ENCODE peak calls at places on chromosomes 6 and 20, in seven cellular contexts. One of them, this sample, is unnamed.

GRCh38 chr6:55433446-55434130 is 106.3 kb downstream of the GFRAL start:
- DNase-seq in fibroblast of the aortic adventitia: peak
- DNase-seq in fibroblast of pulmonary artery: peak
- DNase-seq in cardiac fibroblast: peak
- DNase-seq in H9: no peak
- DNase-seq in endothelial cell: no peak
- DNase-seq in GM13977: no peak
- DNase-seq in this sample: no peak

GRCh38 chr6:142790257-142790656 is 154.7 kb downstream of the HIVEP2 start:
- DNase-seq in fibroblast of the aortic adventitia: no peak
- DNase-seq in fibroblast of pulmonary artery: no peak
- DNase-seq in cardiac fibroblast: no peak
- DNase-seq in H9: no peak
- DNase-seq in endothelial cell: no peak
- DNase-seq in GM13977: no peak
- DNase-seq in this sample: no peak

GRCh38 chr6:103570431-103570830 is 1289.3 kb downstream of the HACE1 start:
- DNase-seq in fibroblast of the aortic adventitia: no peak
- DNase-seq in fibroblast of pulmonary artery: no peak
- DNase-seq in cardiac fibroblast: no peak
- DNase-seq in H9: no peak
- DNase-seq in endothelial cell: no peak
- DNase-seq in GM13977: no peak
- DNase-seq in this sample: no peak

GRCh38 chr20:35831029-35831428 is 59.2 kb downstream of the PHF20 start:
- DNase-seq in fibroblast of the aortic adventitia: peak
- DNase-seq in fibroblast of pulmonary artery: peak
- DNase-seq in cardiac fibroblast: no peak
- DNase-seq in H9: no peak
- DNase-seq in endothelial cell: no peak
- DNase-seq in GM13977: no peak
- DNase-seq in this sample: no peak

GRCh38 chr20:50333856-50334255 is 143.2 kb downstream of the CEBPB start:
- DNase-seq in fibroblast of the aortic adventitia: peak
- DNase-seq in fibroblast of pulmonary artery: peak
- DNase-seq in cardiac fibroblast: peak
- DNase-seq in H9: no peak
- DNase-seq in endothelial cell: no peak
- DNase-seq in GM13977: no peak
- DNase-seq in this sample: no peak

GRCh38 chr6:158586652-158587051 is 26.8 kb downstream of the TMEM181 start:
- DNase-seq in fibroblast of the aortic adventitia: no peak
- DNase-seq in fibroblast of pulmonary artery: no peak
- DNase-seq in cardiac fibroblast: no peak
- DNase-seq in H9: no peak
- DNase-seq in endothelial cell: no peak
- DNase-seq in GM13977: no peak
- DNase-seq in this sample: no peak

GRCh38 chr20:59082981-59083380 is 40.4 kb upstream of the PRELID3B start:
- DNase-seq in fibroblast of the aortic adventitia: peak
- DNase-seq in fibroblast of pulmonary artery: peak
- DNase-seq in cardiac fibroblast: no peak
- DNase-seq in H9: no peak
- DNase-seq in endothelial cell: no peak
- DNase-seq in GM13977: no peak
- DNase-seq in this sample: no peak

GRCh38 chr6:79277109-79277508 is 42.6 kb upstream of the HMGN3 start:
- DNase-seq in fibroblast of the aortic adventitia: peak
- DNase-seq in fibroblast of pulmonary artery: peak
- DNase-seq in cardiac fibroblast: peak
- DNase-seq in H9: no peak
- DNase-seq in endothelial cell: no peak
- DNase-seq in GM13977: no peak
- DNase-seq in this sample: no peak

GRCh38 chr6:70686548-70687133 is 19.0 kb downstream of the SMAP1 start:
- DNase-seq in fibroblast of the aortic adventitia: peak
- DNase-seq in fibroblast of pulmonary artery: peak
- DNase-seq in cardiac fibroblast: peak
- DNase-seq in H9: no peak
- DNase-seq in endothelial cell: no peak
- DNase-seq in GM13977: peak
- DNase-seq in this sample: peak

GRCh38 chr20:48742912-48743680 is 84.7 kb downstream of the PREX1 start:
- DNase-seq in fibroblast of the aortic adventitia: no peak
- DNase-seq in fibroblast of pulmonary artery: no peak
- DNase-seq in cardiac fibroblast: no peak
- DNase-seq in H9: no peak
- DNase-seq in endothelial cell: no peak
- DNase-seq in GM13977: no peak
- DNase-seq in this sample: no peak

GRCh38 chr6:106832766-106833510 is 141.6 kb downstream of the CD24 start:
- DNase-seq in fibroblast of the aortic adventitia: no peak
- DNase-seq in fibroblast of pulmonary artery: no peak
- DNase-seq in cardiac fibroblast: no peak
- DNase-seq in H9: no peak
- DNase-seq in endothelial cell: no peak
- DNase-seq in GM13977: no peak
- DNase-seq in this sample: no peak

GRCh38 chr6:137224890-137225198 is 5.7 kb upstream of the IFNGR1 start:
- DNase-seq in fibroblast of the aortic adventitia: no peak
- DNase-seq in fibroblast of pulmonary artery: no peak
- DNase-seq in cardiac fibroblast: no peak
- DNase-seq in H9: no peak
- DNase-seq in endothelial cell: no peak
- DNase-seq in GM13977: no peak
- DNase-seq in this sample: peak

GRCh38 chr20:53829706-53830521 is 236.3 kb upstream of the ZNF217 start:
- DNase-seq in fibroblast of the aortic adventitia: peak
- DNase-seq in fibroblast of pulmonary artery: peak
- DNase-seq in cardiac fibroblast: peak
- DNase-seq in H9: no peak
- DNase-seq in endothelial cell: no peak
- DNase-seq in GM13977: no peak
- DNase-seq in this sample: peak

GRCh38 chr6:104218132-104218531 is 641.6 kb downstream of the HACE1 start:
- DNase-seq in fibroblast of the aortic adventitia: no peak
- DNase-seq in fibroblast of pulmonary artery: peak
- DNase-seq in cardiac fibroblast: peak
- DNase-seq in H9: no peak
- DNase-seq in endothelial cell: no peak
- DNase-seq in GM13977: no peak
- DNase-seq in this sample: no peak

GRCh38 chr6:90893385-90893784 is 306.5 kb upstream of the MAP3K7 start:
- DNase-seq in fibroblast of the aortic adventitia: no peak
- DNase-seq in fibroblast of pulmonary artery: no peak
- DNase-seq in cardiac fibroblast: no peak
- DNase-seq in H9: no peak
- DNase-seq in endothelial cell: no peak
- DNase-seq in GM13977: no peak
- DNase-seq in this sample: no peak

GRCh38 chr6:97294451-97294850 is 11.4 kb upstream of the MMS22L start:
- DNase-seq in fibroblast of the aortic adventitia: peak
- DNase-seq in fibroblast of pulmonary artery: peak
- DNase-seq in cardiac fibroblast: peak
- DNase-seq in H9: no peak
- DNase-seq in endothelial cell: no peak
- DNase-seq in GM13977: no peak
- DNase-seq in this sample: no peak

GRCh38 chr6:124480021-124480430 is 482.2 kb upstream of the RNF217 start:
- DNase-seq in fibroblast of the aortic adventitia: no peak
- DNase-seq in fibroblast of pulmonary artery: no peak
- DNase-seq in cardiac fibroblast: peak
- DNase-seq in H9: no peak
- DNase-seq in endothelial cell: no peak
- DNase-seq in GM13977: no peak
- DNase-seq in this sample: no peak

GRCh38 chr20:1438361-1438760 is 28.3 kb downstream of the NSFL1C start:
- DNase-seq in fibroblast of the aortic adventitia: no peak
- DNase-seq in fibroblast of pulmonary artery: no peak
- DNase-seq in cardiac fibroblast: no peak
- DNase-seq in H9: no peak
- DNase-seq in endothelial cell: no peak
- DNase-seq in GM13977: no peak
- DNase-seq in this sample: no peak

GRCh38 chr20:38224534-38224933 is 36.0 kb downstream of the KIAA1755 start:
- DNase-seq in fibroblast of the aortic adventitia: no peak
- DNase-seq in fibroblast of pulmonary artery: no peak
- DNase-seq in cardiac fibroblast: no peak
- DNase-seq in H9: no peak
- DNase-seq in endothelial cell: no peak
- DNase-seq in GM13977: no peak
- DNase-seq in this sample: no peak

GRCh38 chr20:38223743-38224100 is 36.8 kb downstream of the KIAA1755 start:
- DNase-seq in fibroblast of the aortic adventitia: no peak
- DNase-seq in fibroblast of pulmonary artery: no peak
- DNase-seq in cardiac fibroblast: no peak
- DNase-seq in H9: no peak
- DNase-seq in endothelial cell: no peak
- DNase-seq in GM13977: no peak
- DNase-seq in this sample: no peak

GRCh38 chr20:38221041-38221589 is 39.4 kb downstream of the KIAA1755 start:
- DNase-seq in fibroblast of the aortic adventitia: peak
- DNase-seq in fibroblast of pulmonary artery: peak
- DNase-seq in cardiac fibroblast: peak
- DNase-seq in H9: peak
- DNase-seq in endothelial cell: peak
- DNase-seq in GM13977: peak
- DNase-seq in this sample: peak

GRCh38 chr20:38222231-38222922 is 38.2 kb downstream of the KIAA1755 start:
- DNase-seq in fibroblast of the aortic adventitia: peak
- DNase-seq in fibroblast of pulmonary artery: peak
- DNase-seq in cardiac fibroblast: peak
- DNase-seq in H9: peak
- DNase-seq in endothelial cell: peak
- DNase-seq in GM13977: peak
- DNase-seq in this sample: peak

GRCh38 chr20:38222923-38223742 is 37.4 kb downstream of the KIAA1755 start:
- DNase-seq in fibroblast of the aortic adventitia: no peak
- DNase-seq in fibroblast of pulmonary artery: no peak
- DNase-seq in cardiac fibroblast: no peak
- DNase-seq in H9: no peak
- DNase-seq in endothelial cell: no peak
- DNase-seq in GM13977: peak
- DNase-seq in this sample: no peak
- TF ChIP-seq CTCF in fibroblast of the aortic adventitia: no peak
- TF ChIP-seq CTCF in fibroblast of pulmonary artery: no peak
- TF ChIP-seq CTCF in cardiac fibroblast: no peak
- TF ChIP-seq CTCF in H9: no peak
- TF ChIP-seq CTCF in endothelial cell: no peak
- TF ChIP-seq CTCF in GM13977: peak
- TF ChIP-seq CTCF in this sample: no peak

GRCh38 chr20:61404311-61404710 is 152.2 kb downstream of the CDH4 start:
- DNase-seq in fibroblast of the aortic adventitia: no peak
- DNase-seq in fibroblast of pulmonary artery: no peak
- DNase-seq in cardiac fibroblast: no peak
- DNase-seq in H9: no peak
- DNase-seq in endothelial cell: no peak
- DNase-seq in GM13977: no peak
- DNase-seq in this sample: no peak

GRCh38 chr20:61408951-61409740 is 157.1 kb downstream of the CDH4 start:
- DNase-seq in fibroblast of the aortic adventitia: no peak
- DNase-seq in fibroblast of pulmonary artery: no peak
- DNase-seq in cardiac fibroblast: no peak
- DNase-seq in H9: no peak
- DNase-seq in endothelial cell: no peak
- DNase-seq in GM13977: no peak
- DNase-seq in this sample: no peak

GRCh38 chr20:61400499-61400898 is 148.4 kb downstream of the CDH4 start:
- DNase-seq in fibroblast of the aortic adventitia: no peak
- DNase-seq in fibroblast of pulmonary artery: no peak
- DNase-seq in cardiac fibroblast: no peak
- DNase-seq in H9: no peak
- DNase-seq in endothelial cell: no peak
- DNase-seq in GM13977: no peak
- DNase-seq in this sample: no peak

GRCh38 chr20:61407561-61407960 is 155.5 kb downstream of the CDH4 start:
- DNase-seq in fibroblast of the aortic adventitia: peak
- DNase-seq in fibroblast of pulmonary artery: no peak
- DNase-seq in cardiac fibroblast: no peak
- DNase-seq in H9: no peak
- DNase-seq in endothelial cell: no peak
- DNase-seq in GM13977: no peak
- DNase-seq in this sample: no peak

DNA sequence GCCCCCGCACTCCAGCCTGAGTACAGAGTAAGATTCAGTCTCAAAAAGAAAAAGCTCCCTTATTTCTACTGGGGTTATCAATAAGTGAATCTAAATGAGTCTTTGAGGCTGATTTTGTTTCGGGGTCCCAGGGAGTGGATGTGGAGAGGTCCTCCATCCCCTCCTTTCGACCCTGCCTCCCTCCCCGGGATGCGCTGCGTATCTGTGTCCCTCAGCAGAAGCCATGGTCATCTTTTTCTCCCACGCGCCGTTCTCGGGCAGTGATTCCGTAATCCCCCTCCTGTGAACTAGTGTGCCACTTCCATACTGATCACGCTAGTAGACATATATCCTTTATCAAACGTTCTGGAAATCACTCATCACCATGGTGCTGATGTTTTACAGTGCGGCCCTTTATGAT is 152.9 kb downstream of the CDH4 start:
- DNase-seq in fibroblast of the aortic adventitia: no peak
- DNase-seq in fibroblast of pulmonary artery: no peak
- DNase-seq in cardiac fibroblast: no peak
- DNase-seq in H9: no peak
- DNase-seq in endothelial cell: no peak
- DNase-seq in GM13977: no peak
- DNase-seq in this sample: no peak
- TF ChIP-seq CTCF in fibroblast of the aortic adventitia: no peak
- TF ChIP-seq CTCF in fibroblast of pulmonary artery: no peak
- TF ChIP-seq CTCF in cardiac fibroblast: no peak
- TF ChIP-seq CTCF in H9: no peak
- TF ChIP-seq CTCF in endothelial cell: no peak
- TF ChIP-seq CTCF in GM13977: no peak
- TF ChIP-seq CTCF in this sample: no peak

DNA sequence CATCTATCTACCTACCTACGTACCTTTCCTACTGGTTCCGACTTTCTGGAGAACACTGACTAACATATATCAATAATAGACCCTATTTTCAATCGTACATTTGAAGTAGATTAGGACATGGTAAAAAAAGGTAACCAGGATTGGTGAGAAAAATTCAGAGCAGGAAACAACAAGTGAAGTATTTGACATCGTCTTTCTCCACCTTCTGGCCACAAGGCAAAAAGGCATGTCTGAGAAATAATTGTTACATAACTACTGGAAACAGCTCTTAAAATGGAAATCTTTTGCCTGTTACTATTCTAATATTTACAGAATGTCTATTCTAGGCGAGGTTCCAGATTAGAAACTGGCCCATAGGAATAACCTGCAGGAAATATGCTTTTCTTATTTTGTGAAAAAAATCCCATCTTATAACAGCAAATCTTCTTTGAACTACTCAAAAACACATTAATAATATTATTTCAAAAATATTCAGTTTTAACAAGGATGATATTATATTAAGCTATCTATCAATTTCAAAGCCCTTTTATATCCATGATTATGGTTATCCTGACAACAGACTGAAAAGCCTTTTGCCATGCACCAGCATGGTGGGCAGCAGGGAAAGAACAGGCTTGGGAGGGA is 80.8 kb downstream of the RCAN2 start:
- DNase-seq in fibroblast of the aortic adventitia: peak
- DNase-seq in fibroblast of pulmonary artery: peak
- DNase-seq in cardiac fibroblast: peak
- DNase-seq in H9: no peak
- DNase-seq in endothelial cell: peak
- DNase-seq in GM13977: peak
- DNase-seq in this sample: peak
- TF ChIP-seq CTCF in fibroblast of the aortic adventitia: peak
- TF ChIP-seq CTCF in fibroblast of pulmonary artery: peak
- TF ChIP-seq CTCF in cardiac fibroblast: peak
- TF ChIP-seq CTCF in H9: peak
- TF ChIP-seq CTCF in endothelial cell: peak
- TF ChIP-seq CTCF in GM13977: peak
- TF ChIP-seq CTCF in this sample: peak

GRCh38 chr6:39102024-39102820 is 12.8 kb downstream of the SAYSD1 start:
- DNase-seq in fibroblast of the aortic adventitia: peak
- DNase-seq in fibroblast of pulmonary artery: peak
- DNase-seq in cardiac fibroblast: peak
- DNase-seq in H9: peak
- DNase-seq in endothelial cell: peak
- DNase-seq in GM13977: no peak
- DNase-seq in this sample: peak
- TF ChIP-seq CTCF in fibroblast of the aortic adventitia: peak
- TF ChIP-seq CTCF in fibroblast of pulmonary artery: peak
- TF ChIP-seq CTCF in cardiac fibroblast: peak
- TF ChIP-seq CTCF in H9: peak
- TF ChIP-seq CTCF in endothelial cell: peak
- TF ChIP-seq CTCF in GM13977: peak
- TF ChIP-seq CTCF in this sample: peak